ENCODE peak calls at places on chromosomes 16 and 17, in four cellular contexts. I, R, E and V are unnamed samples. For H3K27me3 and H3K36me3, the result is how much of the 10 kb centered on the place peaks cover.

GRCh38 chr17:73308017-73308823 is 3.6 kb downstream of the CDC42EP4 start:
- DNase-seq in I (peak), R (peak), E (peak), V (no peak)

GRCh38 chr16:4561565-4561964 is 5.4 kb downstream of the C16orf96 start:
- DNase-seq in R (no peak), E (no peak), I (no peak), V (no peak)

GRCh38 chr17:9544221-9544620 is 31.4 kb downstream of the STX8 start:
- DNase-seq in R (no peak), E (no peak), I (no peak), V (no peak)

GRCh38 chr17:4708436-4708835 is 2.0 kb upstream of the ARRB2 start:
- DNase-seq in R (no peak), I (no peak), E (peak), V (peak)

GRCh38 chr16:3652373-3653037 is 2.0 kb upstream of the DNASE1 start:
- DNase-seq in I (peak), E (no peak), R (no peak), V (peak)

GRCh38 chr17:6420173-6420641 is 14.7 kb downstream of the AIPL1 start:
- DNase-seq in R (peak), E (no peak), I (no peak), V (peak)

GRCh38 chr17:51805220-51805619 is 353.3 kb downstream of the CA10 start:
- DNase-seq in E (no peak), R (no peak), I (no peak), V (no peak)

GRCh38 chr17:17570798-17571716 is 20.5 kb downstream of the PEMT start:
- DNase-seq in I (peak), E (no peak), R (no peak), V (no peak)

GRCh38 chr16:19138601-19139000 is 24.8 kb downstream of the ITPRIPL2 start:
- DNase-seq in I (peak), E (peak), R (peak), V (no peak)

GRCh38 chr17:41812176-41813038 is at the start of gene FKBP10:
- DNase-seq in I (peak), E (no peak), R (peak), V (peak)

GRCh38 chr16:88727871-88728270 is 21.6 kb downstream of the CTU2 start:
- DNase-seq in R (no peak), I (no peak), E (no peak), V (no peak)

GRCh38 chr17:75536401-75536800 is 10.9 kb downstream of the LLGL2 start:
- DNase-seq in E (no peak), I (no peak), R (no peak), V (no peak)

GRCh38 chr17:37770631-37771518 is 26.0 kb upstream of the HNF1B start:
- DNase-seq in R (peak), I (peak), E (peak), V (peak)

GRCh38 chr17:6856054-6856453 is 24.5 kb upstream of the TEKT1 start:
- DNase-seq in R (no peak), I (no peak), E (no peak), V (no peak)

GRCh38 chr17:75496005-75496404 is 19.3 kb downstream of the CASKIN2 start:
- DNase-seq in I (no peak), R (no peak), E (no peak), V (no peak)

GRCh38 chr17:48439875-48440505 is 10.0 kb upstream of the SKAP1 start:
- DNase-seq in E (no peak), I (no peak), R (no peak), V (no peak)
- H3K27me3 ChIP-seq in E (under half), I (under half), R (half or more), V (under half)

GRCh38 chr17:1366234-1366633 is 33.8 kb downstream of the YWHAE start:
- DNase-seq in I (no peak), E (no peak), R (no peak), V (no peak)

GRCh38 chr17:1368588-1368987 is 31.4 kb downstream of the YWHAE start:
- DNase-seq in R (no peak), I (no peak), E (no peak), V (no peak)

GRCh38 chr17:1362964-1363363 is 37.1 kb downstream of the YWHAE start:
- DNase-seq in I (no peak), R (no peak), E (no peak), V (no peak)

GRCh38 chr17:1367351-1367745 is 32.7 kb downstream of the YWHAE start:
- DNase-seq in E (no peak), I (no peak), R (peak), V (no peak)

GRCh38 chr17:1365445-1366039 is 34.5 kb downstream of the YWHAE start:
- DNase-seq in E (peak), I (peak), R (peak), V (peak)
- H3K36me3 ChIP-seq in E (under half), I (under half), R (under half), V (under half)

GRCh38 chr16:15617901-15618300 is 25.1 kb downstream of the MARF1 start:
- DNase-seq in E (no peak), R (no peak), I (no peak), V (no peak)
- H3K27me3 ChIP-seq in E (under half), R (under half), I (under half), V (under half)

GRCh38 chr17:63842540-63843386 is at the start of gene SMARCD2:
- DNase-seq in R (peak), I (peak), E (peak), V (peak)
- H3K36me3 ChIP-seq in R (under half), I (under half), E (under half), V (under half)